ENCODE peak calls at places on chromosomes 2 and 18, in five cellular contexts. One of them, this sample, is unnamed.
A peak's percentile ranks its signal among the peaks of the same experiment; 100 is the strongest.

GRCh38 chr2:128585706-128586105 is 267.0 kb upstream of the HS6ST1 start:
- DNase-seq in transverse colon: no peak
- DNase-seq in HCT116: no peak
- DNase-seq in IMR-90: peak; percentile 98
- DNase-seq in stomach: peak; percentile 23
- DNase-seq in this sample: no peak

GRCh38 chr2:113876503-113877387 is 13.1 kb upstream of the ACTR3 start:
- DNase-seq in transverse colon: peak; percentile 83
- DNase-seq in HCT116: peak; percentile 64
- DNase-seq in IMR-90: no peak
- DNase-seq in stomach: peak; percentile 89
- DNase-seq in this sample: no peak

GRCh38 chr2:8457620-8458255 is 224.1 kb upstream of the ID2 start:
- DNase-seq in transverse colon: peak; percentile 71
- DNase-seq in HCT116: no peak
- DNase-seq in IMR-90: no peak
- DNase-seq in stomach: peak; percentile 70
- DNase-seq in this sample: no peak

GRCh38 chr2:85253890-85254289 is 73.9 kb downstream of the TGOLN2 start:
- DNase-seq in transverse colon: no peak
- DNase-seq in HCT116: no peak
- DNase-seq in IMR-90: no peak
- DNase-seq in stomach: no peak
- DNase-seq in this sample: no peak

GRCh38 chr18:11561293-11561692 is 48.1 kb upstream of the SLC35G4 start:
- DNase-seq in transverse colon: no peak
- DNase-seq in HCT116: no peak
- DNase-seq in IMR-90: no peak
- DNase-seq in stomach: no peak
- DNase-seq in this sample: no peak

GRCh38 chr2:47651296-47651695 is 131.6 kb upstream of the MSH6 start:
- DNase-seq in transverse colon: peak; percentile 13
- DNase-seq in HCT116: no peak
- DNase-seq in IMR-90: no peak
- DNase-seq in stomach: no peak
- DNase-seq in this sample: no peak

GRCh38 chr2:19607400-19607799 is 249.0 kb upstream of the OSR1 start:
- DNase-seq in transverse colon: no peak
- DNase-seq in HCT116: no peak
- DNase-seq in IMR-90: peak; percentile 63
- DNase-seq in stomach: no peak
- DNase-seq in this sample: no peak

GRCh38 chr2:169640104-169640503 is 54.1 kb downstream of the CFAP210 start:
- DNase-seq in transverse colon: no peak
- DNase-seq in HCT116: no peak
- DNase-seq in IMR-90: no peak
- DNase-seq in stomach: no peak
- DNase-seq in this sample: no peak

GRCh38 chr2:176493221-176493825 is 224.1 kb downstream of the MTX2 start:
- DNase-seq in transverse colon: no peak
- DNase-seq in HCT116: no peak
- DNase-seq in IMR-90: no peak
- DNase-seq in stomach: no peak
- DNase-seq in this sample: no peak

GRCh38 chr2:101396352-101396717 is 9.0 kb upstream of the CREG2 start:
- DNase-seq in transverse colon: no peak
- DNase-seq in HCT116: no peak
- DNase-seq in IMR-90: peak; percentile 97
- DNase-seq in stomach: no peak
- DNase-seq in this sample: peak; percentile 68

GRCh38 chr2:100008960-100009359 is 133.4 kb downstream of the AFF3 start:
- DNase-seq in transverse colon: no peak
- DNase-seq in HCT116: no peak
- DNase-seq in IMR-90: peak; percentile 76
- DNase-seq in stomach: no peak
- DNase-seq in this sample: no peak

GRCh38 chr18:9013926-9014373 is 88.5 kb upstream of the NDUFV2 start:
- DNase-seq in transverse colon: no peak
- DNase-seq in HCT116: no peak
- DNase-seq in IMR-90: no peak
- DNase-seq in stomach: no peak
- DNase-seq in this sample: no peak

GRCh38 chr2:207533609-207534008 is 3.8 kb downstream of the CREB1 start:
- DNase-seq in transverse colon: no peak
- DNase-seq in HCT116: no peak
- DNase-seq in IMR-90: no peak
- DNase-seq in stomach: no peak
- DNase-seq in this sample: no peak

GRCh38 chr2:88828397-88829137 is 137.1 kb downstream of the RPIA start:
- DNase-seq in transverse colon: no peak
- DNase-seq in HCT116: no peak
- DNase-seq in IMR-90: peak; percentile 29
- DNase-seq in stomach: no peak
- DNase-seq in this sample: no peak

GRCh38 chr2:27723372-27724144 is 48.0 kb upstream of the MRPL33 start:
- DNase-seq in transverse colon: peak; percentile 70
- DNase-seq in HCT116: peak; percentile 62
- DNase-seq in IMR-90: peak; percentile 75
- DNase-seq in stomach: peak; percentile 79
- DNase-seq in this sample: no peak

GRCh38 chr2:112156152-112156986 is 18.2 kb downstream of the FBLN7 start:
- DNase-seq in transverse colon: no peak
- DNase-seq in HCT116: no peak
- DNase-seq in IMR-90: peak; percentile 47
- DNase-seq in stomach: no peak
- DNase-seq in this sample: no peak

GRCh38 chr2:109695290-109695689 is 81.1 kb downstream of the SOWAHC start:
- DNase-seq in transverse colon: no peak
- DNase-seq in HCT116: no peak
- DNase-seq in IMR-90: no peak
- DNase-seq in stomach: no peak
- DNase-seq in this sample: no peak

GRCh38 chr18:72986103-72986502 is 118.3 kb upstream of the NETO1 start:
- DNase-seq in transverse colon: no peak
- DNase-seq in HCT116: no peak
- DNase-seq in IMR-90: no peak
- DNase-seq in stomach: no peak
- DNase-seq in this sample: no peak

GRCh38 chr2:30127016-30127893 is 19.6 kb upstream of the YPEL5 start:
- DNase-seq in transverse colon: no peak
- DNase-seq in HCT116: no peak
- DNase-seq in IMR-90: peak; percentile 31
- DNase-seq in stomach: no peak
- DNase-seq in this sample: no peak

GRCh38 chr18:48608581-48608980 is 69.8 kb downstream of the CTIF start:
- DNase-seq in transverse colon: no peak
- DNase-seq in HCT116: no peak
- DNase-seq in IMR-90: no peak
- DNase-seq in stomach: no peak
- DNase-seq in this sample: no peak

GRCh38 chr2:117087565-117088291 is 726.8 kb upstream of the DDX18 start:
- DNase-seq in transverse colon: no peak
- DNase-seq in HCT116: no peak
- DNase-seq in IMR-90: no peak
- DNase-seq in stomach: no peak
- DNase-seq in this sample: no peak

GRCh38 chr2:191945623-191946022 is 98.7 kb upstream of the CAVIN2 start:
- DNase-seq in transverse colon: no peak
- DNase-seq in HCT116: no peak
- DNase-seq in IMR-90: no peak
- DNase-seq in stomach: no peak
- DNase-seq in this sample: no peak

GRCh38 chr2:99771691-99772333 is 282.0 kb upstream of the REV1 start:
- DNase-seq in transverse colon: no peak
- DNase-seq in HCT116: no peak
- DNase-seq in IMR-90: no peak
- DNase-seq in stomach: no peak
- DNase-seq in this sample: no peak

GRCh38 chr2:42084231-42084671 is 36.4 kb downstream of the PKDCC start:
- DNase-seq in transverse colon: no peak
- DNase-seq in HCT116: no peak
- DNase-seq in IMR-90: peak; percentile 84
- DNase-seq in stomach: no peak
- DNase-seq in this sample: no peak

GRCh38 chr2:63861220-63861822 is 19.6 kb downstream of the UGP2 start:
- DNase-seq in transverse colon: peak; percentile 56
- DNase-seq in HCT116: peak; percentile 51
- DNase-seq in IMR-90: peak; percentile 58
- DNase-seq in stomach: peak; percentile 60
- DNase-seq in this sample: no peak

GRCh38 chr18:60506190-60506589 is 133.6 kb upstream of the MC4R start:
- DNase-seq in transverse colon: no peak
- DNase-seq in HCT116: no peak
- DNase-seq in IMR-90: no peak
- DNase-seq in stomach: no peak
- DNase-seq in this sample: no peak

GRCh38 chr2:129885735-129886134 is 93.7 kb upstream of the RAB6C start:
- DNase-seq in transverse colon: no peak
- DNase-seq in HCT116: no peak
- DNase-seq in IMR-90: no peak
- DNase-seq in stomach: peak; percentile 8
- DNase-seq in this sample: no peak

GRCh38 chr2:240571314-240571973 is 3.2 kb downstream of the RNPEPL1 start:
- DNase-seq in transverse colon: peak; percentile 4
- DNase-seq in HCT116: no peak
- DNase-seq in IMR-90: no peak
- DNase-seq in stomach: no peak
- DNase-seq in this sample: no peak

DNA sequence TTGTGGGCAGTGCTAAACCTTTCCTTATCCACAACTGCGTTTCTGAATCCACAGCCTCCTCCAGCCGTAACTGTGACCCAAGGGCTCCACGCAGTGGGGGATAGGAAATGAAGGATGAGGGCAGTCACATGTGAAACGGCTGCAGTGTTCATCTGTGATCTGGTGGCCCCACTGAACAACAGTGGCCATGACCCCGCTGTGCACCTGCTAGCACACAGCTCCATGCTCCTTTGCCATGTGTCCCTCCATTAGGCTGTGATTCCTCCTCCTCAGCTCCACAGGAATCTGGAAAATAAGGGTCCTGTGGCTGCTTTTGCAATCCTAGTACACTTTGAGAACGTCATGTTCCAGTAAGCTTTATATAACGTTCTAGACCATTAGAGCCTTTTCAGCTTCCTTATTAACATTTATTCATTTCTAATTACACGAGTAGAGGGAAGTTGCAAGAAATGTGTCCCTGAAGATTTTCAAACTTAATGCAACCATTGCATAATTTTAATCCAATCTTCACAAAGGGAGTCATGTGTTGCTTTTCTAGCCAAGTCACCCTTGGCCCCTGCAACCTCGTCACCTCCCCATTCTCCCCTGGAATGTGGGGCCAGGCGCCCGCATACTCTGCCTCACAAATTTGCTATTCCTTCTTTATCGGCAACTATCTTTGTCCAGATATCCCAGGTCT is 7.1 kb upstream of the NAPG start:
- DNase-seq in transverse colon: peak; percentile 27
- DNase-seq in HCT116: no peak
- DNase-seq in IMR-90: peak; percentile 36
- DNase-seq in stomach: peak; percentile 35
- DNase-seq in this sample: no peak
- TF ChIP-seq POLR2A in transverse colon: no peak
- TF ChIP-seq POLR2A in HCT116: no peak
- TF ChIP-seq POLR2A in IMR-90: no peak
- TF ChIP-seq POLR2A in stomach: no peak
- TF ChIP-seq POLR2A in this sample: no peak

DNA sequence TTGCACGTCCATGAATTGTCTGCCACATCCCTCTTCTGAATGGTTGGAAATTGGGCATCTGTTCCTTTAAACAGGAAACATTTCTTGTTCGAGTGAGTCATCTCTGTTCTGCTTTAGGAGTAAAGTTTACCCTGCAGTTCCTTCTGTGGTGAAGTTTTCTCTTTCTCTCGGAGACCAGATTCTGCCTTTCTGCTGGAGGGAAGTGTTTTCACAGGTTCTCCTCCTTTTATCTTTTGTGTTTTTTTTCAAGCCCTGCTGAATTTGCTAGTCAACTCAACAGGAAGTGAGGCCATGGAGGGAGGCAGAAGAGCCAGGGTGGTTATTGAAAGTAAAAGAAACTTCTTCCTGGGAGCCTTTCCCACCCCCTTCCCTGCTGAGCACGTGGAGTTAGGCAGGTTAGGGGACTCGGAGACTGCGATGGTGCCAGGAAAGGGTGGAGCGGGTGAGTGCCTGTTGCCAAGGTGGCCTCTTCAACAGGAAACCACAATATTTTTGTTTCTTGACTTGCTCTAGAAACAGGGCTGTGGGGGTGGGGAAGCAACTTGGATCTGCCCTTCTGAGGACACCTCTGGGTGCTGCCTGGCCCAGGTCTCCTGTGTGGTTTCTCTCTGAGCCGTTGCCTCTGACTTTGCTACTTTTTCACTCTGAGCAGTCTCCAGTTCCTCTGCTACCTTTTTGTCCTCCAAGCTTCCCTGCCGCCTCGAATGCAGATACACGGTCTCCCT is 2.2 kb upstream of the CASP8 start:
- DNase-seq in transverse colon: peak; percentile 92
- DNase-seq in HCT116: peak; percentile 68
- DNase-seq in IMR-90: peak; percentile 79
- DNase-seq in stomach: peak; percentile 74
- DNase-seq in this sample: peak; percentile 59
- TF ChIP-seq POLR2A in transverse colon: peak; percentile 62
- TF ChIP-seq POLR2A in HCT116: peak; percentile 54
- TF ChIP-seq POLR2A in IMR-90: no peak
- TF ChIP-seq POLR2A in stomach: no peak
- TF ChIP-seq POLR2A in this sample: no peak

DNA sequence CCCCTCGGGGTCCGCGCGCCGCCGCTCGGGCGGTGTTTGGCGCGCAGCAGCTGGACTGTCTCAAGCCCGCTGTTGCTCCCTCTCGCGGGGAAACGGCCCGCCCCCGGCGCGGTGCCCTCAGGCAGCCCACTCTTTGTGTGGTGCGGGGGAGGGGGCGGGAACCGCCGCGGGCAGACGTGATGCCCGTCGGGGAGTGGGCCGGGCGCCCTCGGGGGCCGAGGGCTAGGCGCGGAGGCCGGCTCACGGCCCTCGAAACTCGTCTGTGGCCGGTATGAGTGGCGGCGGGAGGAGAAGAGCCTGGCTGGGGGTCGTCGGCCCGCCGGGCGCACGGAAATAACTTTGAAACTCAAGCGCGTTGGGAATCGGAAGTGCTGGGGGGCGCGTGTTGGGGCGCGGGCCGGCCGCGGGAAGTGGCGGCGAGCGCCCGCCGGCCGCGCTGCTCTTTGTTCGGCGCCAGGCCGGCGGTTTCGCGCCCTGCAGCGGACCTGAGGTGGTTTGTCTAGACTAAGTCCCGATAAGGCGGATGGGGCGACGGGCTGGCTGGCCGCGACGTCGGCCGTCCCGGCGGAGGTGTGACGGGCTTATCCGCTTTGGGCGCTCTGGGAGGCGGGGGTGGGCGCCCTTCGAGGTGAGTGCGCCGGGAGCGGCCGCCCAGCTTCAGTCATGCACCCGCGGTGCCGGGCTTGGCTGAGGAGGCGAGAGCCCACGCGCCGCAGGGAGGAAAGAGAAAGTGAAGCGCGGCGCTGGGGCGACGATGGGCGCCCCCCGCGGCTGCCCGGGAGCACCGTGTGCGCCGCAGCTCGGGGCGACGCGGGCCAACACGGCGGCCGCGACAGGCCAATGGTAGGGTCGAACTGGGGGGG is 679 bp downstream of the PTMA start:
- DNase-seq in transverse colon: peak; percentile 38
- DNase-seq in HCT116: no peak
- DNase-seq in IMR-90: peak; percentile 31
- DNase-seq in stomach: peak; percentile 50
- DNase-seq in this sample: no peak
- TF ChIP-seq POLR2A in transverse colon: peak; percentile 25
- TF ChIP-seq POLR2A in HCT116: no peak
- TF ChIP-seq POLR2A in IMR-90: peak; percentile 70
- TF ChIP-seq POLR2A in stomach: no peak
- TF ChIP-seq POLR2A in this sample: no peak

GRCh38 chr2:239401450-239402227 is 819 bp upstream of the HDAC4 start:
- DNase-seq in transverse colon: peak; percentile 95
- DNase-seq in HCT116: peak; percentile 87
- DNase-seq in IMR-90: peak; percentile 91
- DNase-seq in stomach: peak; percentile 95
- DNase-seq in this sample: peak; percentile 98
- TF ChIP-seq POLR2A in transverse colon: peak; percentile 98
- TF ChIP-seq POLR2A in HCT116: no peak
- TF ChIP-seq POLR2A in IMR-90: peak; percentile 96
- TF ChIP-seq POLR2A in stomach: peak; percentile 91
- TF ChIP-seq POLR2A in this sample: peak; percentile 97

This sample was measured in H54.